ENCODE peak calls at places on chromosomes 7 and 10, in ten cellular contexts. O is NB4, K is K562, C is uterus, L is AG04450, G is ovary, Z is fibroblast of villous mesenchyme, N is cardiac fibroblast, D is lower leg skin, W is WERI-Rb-1. T is an unnamed sample.

GRCh38 chr10:47331491-47331890 is 9.2 kb downstream of the GDF2 start:
- DNase-seq in Z (no peak), C (no peak), O (no peak), L (no peak), D (no peak), G (no peak), W (no peak), N (no peak), K (no peak), T (no peak)

GRCh38 chr7:69739906-69740545 is 141.8 kb downstream of the AUTS2 start:
- DNase-seq in C (no peak), D (peak; percentile 45), K (no peak), Z (no peak), O (peak; percentile 63), G (peak; percentile 44), W (peak; percentile 34), N (peak; percentile 35), L (no peak), T (peak; percentile 83)

GRCh38 chr7:107593025-107593410 is 13.0 kb downstream of the BCAP29 start:
- DNase-seq in G (no peak), D (no peak), C (no peak), L (no peak), O (no peak), W (no peak), Z (peak; percentile 7), N (peak; percentile 37), K (no peak), T (no peak)

GRCh38 chr7:88455696-88456095 is 149.0 kb upstream of the STEAP4 start:
- DNase-seq in D (no peak), C (no peak), Z (no peak), G (no peak), K (no peak), O (no peak), N (no peak), W (no peak), L (no peak), T (no peak)

GRCh38 chr7:44218418-44219201 is 17.8 kb downstream of the YKT6 start:
- DNase-seq in L (no peak), O (no peak), D (no peak), G (peak; percentile 7), C (no peak), K (peak; percentile 67), N (no peak), W (peak; percentile 71), Z (peak; percentile 3), T (no peak)

GRCh38 chr7:447523-447922 is 72.1 kb downstream of the PDGFA start:
- DNase-seq in L (no peak), W (no peak), K (peak; percentile 75), G (no peak), Z (no peak), O (peak; percentile 40), N (no peak), D (no peak), C (no peak), T (no peak)

GRCh38 chr10:45418417-45418858 is 44.4 kb downstream of the ALOX5 start:
- DNase-seq in O (no peak), D (no peak), N (peak; percentile 46), C (no peak), W (no peak), K (no peak), Z (no peak), G (no peak), L (no peak), T (no peak)

GRCh38 chr10:102935939-102936605 is 18.0 kb downstream of the CNNM2 start:
- DNase-seq in Z (no peak), C (no peak), O (no peak), W (no peak), N (no peak), G (no peak), D (no peak), K (no peak), L (no peak), T (no peak)

GRCh38 chr10:104028146-104028545 is 57.5 kb downstream of the COL17A1 start:
- DNase-seq in N (peak; percentile 28), L (no peak), D (no peak), C (no peak), K (no peak), O (peak; percentile 30), G (no peak), W (peak; percentile 55), Z (no peak), T (no peak)

GRCh38 chr7:95190515-95190914 is 133.8 kb downstream of the PON1 start:
- DNase-seq in O (peak; percentile 18), K (no peak), C (no peak), N (peak; percentile 13), D (no peak), L (no peak), G (no peak), Z (peak; percentile 2), W (no peak), T (peak; percentile 38)

GRCh38 chr7:125279956-125280355 is 350.3 kb upstream of the POT1 start:
- DNase-seq in N (no peak), O (no peak), W (no peak), Z (no peak), D (no peak), G (no peak), C (no peak), K (no peak), L (no peak), T (no peak)

GRCh38 chr7:137715101-137715500 is 131.7 kb downstream of the DGKI start:
- DNase-seq in O (no peak), G (no peak), K (no peak), N (peak; percentile 83), C (no peak), L (no peak), D (no peak), Z (no peak), W (no peak), T (no peak)

GRCh38 chr7:16804674-16805439 is at the start of gene AGR2:
- DNase-seq in N (no peak), C (no peak), K (no peak), O (no peak), G (no peak), Z (no peak), W (no peak), L (no peak), D (peak; percentile 63), T (no peak)

GRCh38 chr10:132434405-132435005 is 37.5 kb downstream of the PWWP2B start:
- DNase-seq in O (peak; percentile 87), N (no peak), D (no peak), L (no peak), K (peak; percentile 62), G (no peak), C (no peak), Z (no peak), W (peak; percentile 80), T (no peak)

GRCh38 chr10:125117941-125118630 is 42.3 kb downstream of the CTBP2 start:
- DNase-seq in L (no peak), N (no peak), D (peak; percentile 43), W (no peak), Z (peak; percentile 28), K (no peak), O (no peak), G (peak; percentile 69), C (peak; percentile 45), T (no peak)

DNA sequence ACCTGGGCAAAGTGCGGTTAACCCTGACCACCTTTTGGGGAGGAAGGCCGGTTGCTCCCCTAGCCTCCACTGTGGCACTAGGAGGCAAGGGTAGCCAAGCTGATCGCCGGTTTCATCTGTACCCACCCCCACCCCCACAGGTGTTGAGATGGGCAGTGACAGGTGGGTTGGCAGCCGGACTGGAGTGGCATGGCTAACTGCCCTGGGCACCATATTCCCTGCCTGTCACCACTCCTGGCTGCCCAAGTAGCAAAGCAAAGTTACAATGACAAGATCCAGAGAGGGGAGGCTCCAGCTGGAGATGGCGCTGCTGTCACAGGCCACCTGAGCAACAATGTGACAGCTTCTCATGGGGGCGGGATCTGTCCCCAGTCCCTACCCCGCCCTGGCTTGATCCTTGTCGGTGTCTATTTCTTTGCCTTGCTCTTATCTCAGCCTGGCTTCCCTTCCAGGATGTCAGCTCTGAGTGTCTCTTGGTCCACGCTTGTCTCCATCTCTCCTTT is 27.0 kb upstream of the BMS1 start:
- DNase-seq in N (no peak), Z (no peak), O (no peak), D (no peak), C (no peak), W (no peak), G (no peak), L (no peak), K (peak; percentile 27), T (no peak)
- H3K4me3 ChIP-seq in N (no peak overlapping the region), Z (no peak overlapping the region), O (no peak overlapping the region), D (no peak overlapping the region), C (no peak overlapping the region), W (no peak overlapping the region), G (peak overlapping the region; percentile 54), L (no peak overlapping the region), K (no peak overlapping the region), T (no peak overlapping the region)

GRCh38 chr10:99860466-99860865 is 78.0 kb downstream of the ABCC2 start:
- DNase-seq in W (no peak), Z (no peak), O (no peak), K (no peak), D (no peak), L (no peak), N (no peak), C (no peak), G (no peak), T (no peak)

GRCh38 chr10:99858849-99859248 is 76.4 kb downstream of the ABCC2 start:
- DNase-seq in C (no peak), G (no peak), D (no peak), L (no peak), O (no peak), Z (no peak), N (no peak), K (no peak), W (peak; percentile 38), T (no peak)

GRCh38 chr10:99855479-99856071 is 73.1 kb downstream of the ABCC2 start:
- DNase-seq in K (no peak), L (no peak), C (no peak), W (no peak), Z (no peak), D (no peak), G (no peak), N (no peak), O (no peak), T (no peak)

GRCh38 chr10:99854860-99855259 is 72.4 kb downstream of the ABCC2 start:
- DNase-seq in D (no peak), W (peak; percentile 68), C (no peak), K (no peak), O (peak; percentile 62), G (peak; percentile 41), N (peak; percentile 83), Z (peak; percentile 81), L (peak; percentile 61), T (peak; percentile 32)

GRCh38 chr10:99859585-99859984 is 77.1 kb downstream of the ABCC2 start:
- DNase-seq in C (no peak), N (no peak), Z (peak; percentile 24), W (peak; percentile 63), O (peak; percentile 33), G (no peak), L (no peak), K (no peak), D (no peak), T (peak; percentile 48)
- TF ChIP-seq CTCF in C (no peak), N (peak; percentile 43), Z (peak; percentile 41), W (peak; percentile 65), O (peak; percentile 42), G (no peak), L (peak; percentile 37), K (peak; percentile 37), D (no peak), T (peak; percentile 41)

GRCh38 chr10:50210876-50211275 is 40.4 kb downstream of the ASAH2 start:
- DNase-seq in D (no peak), Z (no peak), O (no peak), N (no peak), W (no peak), C (no peak), L (no peak), G (no peak), K (no peak), T (peak; percentile 20)
- H3K4me3 ChIP-seq in D (no peak overlapping the region), Z (no peak overlapping the region), O (no peak overlapping the region), N (no peak overlapping the region), W (no peak overlapping the region), C (no peak overlapping the region), L (no peak overlapping the region), G (no peak overlapping the region), K (no peak overlapping the region), T (no peak overlapping the region)

GRCh38 chr7:75738975-75739795 is 444 bp upstream of the HIP1 start:
- DNase-seq in G (peak; percentile 100), W (peak; percentile 99), N (peak; percentile 98), K (peak; percentile 100), D (peak; percentile 99), Z (peak; percentile 99), C (peak; percentile 99), O (peak; percentile 100), L (peak; percentile 97), T (peak; percentile 100)
- TF ChIP-seq CTCF in G (no peak), W (no peak), N (no peak), K (no peak), D (no peak), Z (peak; percentile 11), C (peak; percentile 56), O (no peak), L (no peak), T (no peak)